ENCODE peak calls at places on chromosomes 2 and 18, in six cellular contexts. U is NCI-H1092 treated with DMSO at 0.1 percent for 48 hours, B is activated T-cell treated with anti-CD3 and anti-CD28 coated beads for 1 hour, F is GM12891, V is omental fat pad, G is cardiac muscle cell. K is an unnamed sample.

GRCh38 chr2:222703091-222703490 is 31.6 kb downstream of the MOGAT1 start:
- DNase-seq in B (no peak), U (no peak), G (no peak), V (no peak), F (no peak), K (no peak)

GRCh38 chr2:136114392-136114791 is 3.6 kb downstream of the CXCR4 start:
- DNase-seq in G (peak; percentile 3), B (no peak), F (no peak), V (no peak), U (no peak), K (no peak)

GRCh38 chr18:55314615-55315237 is 273.3 kb downstream of the TCF4 start:
- DNase-seq in B (no peak), G (no peak), F (no peak), U (peak; percentile 89), V (no peak), K (peak; percentile 96)

GRCh38 chr2:24682357-24682756 is 110.8 kb downstream of the PTRHD1 start:
- DNase-seq in F (no peak), B (no peak), G (peak; percentile 11), U (no peak), V (no peak), K (no peak)

GRCh38 chr18:5395860-5396448 is 100.4 kb upstream of the ZBTB14 start:
- DNase-seq in U (no peak), V (no peak), B (no peak), G (no peak), F (no peak), K (no peak)

GRCh38 chr2:27133195-27133875 is 1.1 kb downstream of the PREB start:
- DNase-seq in B (no peak), F (no peak), V (no peak), U (no peak), G (no peak), K (no peak)

GRCh38 chr2:234341332-234341985 is 155.4 kb downstream of the ARL4C start:
- DNase-seq in F (no peak), G (no peak), V (no peak), B (no peak), U (no peak), K (no peak)

GRCh38 chr2:160891353-160891740 is 268.9 kb upstream of the TANK start:
- DNase-seq in F (no peak), B (no peak), U (no peak), V (no peak), G (no peak), K (no peak)

GRCh38 chr18:12253517-12254136 is 534 bp upstream of the CIDEA start:
- DNase-seq in G (no peak), F (no peak), U (no peak), B (no peak), V (no peak), K (peak; percentile 13)

GRCh38 chr2:237411683-237412349 is 2.1 kb downstream of the COL6A3 start:
- DNase-seq in V (no peak), U (no peak), B (no peak), F (no peak), G (peak; percentile 63), K (no peak)

GRCh38 chr2:155256803-155257202 is 558.3 kb downstream of the KCNJ3 start:
- DNase-seq in V (no peak), G (no peak), B (no peak), U (no peak), F (no peak), K (no peak)

GRCh38 chr2:77521931-77522470 is at the start of gene LRRTM4:
- DNase-seq in V (no peak), B (no peak), F (no peak), G (no peak), U (peak; percentile 30), K (no peak)

GRCh38 chr18:12461326-12461725 is 53.6 kb downstream of the PRELID3A start:
- DNase-seq in F (no peak), B (no peak), U (no peak), V (no peak), G (no peak), K (no peak)

GRCh38 chr2:217753460-217754200 is 249.2 kb downstream of the TNS1 start:
- DNase-seq in G (no peak), B (no peak), F (no peak), U (no peak), V (no peak), K (no peak)

GRCh38 chr2:10537522-10538195 is 89.5 kb upstream of the ODC1 start:
- DNase-seq in G (no peak), B (no peak), F (no peak), V (no peak), U (no peak), K (peak; percentile 50)

GRCh38 chr2:177264209-177264538 is 353 bp downstream of the NFE2L2 start:
- DNase-seq in G (no peak), F (no peak), B (no peak), U (no peak), V (no peak), K (no peak)

GRCh38 chr2:219782999-219783398 is 155.6 kb downstream of the SLC4A3 start:
- DNase-seq in U (no peak), G (no peak), B (no peak), V (no peak), F (no peak), K (no peak)

GRCh38 chr2:3108710-3109702 is 268.6 kb downstream of the EIPR1 start:
- DNase-seq in G (no peak), F (no peak), U (no peak), V (no peak), B (no peak), K (no peak)

GRCh38 chr2:133063792-133064191 is 393.8 kb upstream of the LYPD1 start:
- DNase-seq in V (no peak), U (no peak), G (peak; percentile 43), B (no peak), F (no peak), K (no peak)

GRCh38 chr2:132415256-132416079 is 1.1 kb upstream of the GPR39 start:
- DNase-seq in F (no peak), V (no peak), U (peak; percentile 60), G (peak; percentile 20), B (no peak), K (peak; percentile 41)

GRCh38 chr2:9806298-9806610 is 37.0 kb upstream of the TAF1B start:
- DNase-seq in G (no peak), B (no peak), F (no peak), V (no peak), U (no peak), K (no peak)

GRCh38 chr2:75500633-75501032 is 60.1 kb downstream of the EVA1A start:
- DNase-seq in B (no peak), U (peak; percentile 45), F (no peak), V (no peak), G (no peak), K (no peak)

GRCh38 chr2:95350320-95351079 is 52.0 kb upstream of the FAHD2A start:
- DNase-seq in V (no peak), B (no peak), F (no peak), U (no peak), G (no peak), K (no peak)

GRCh38 chr2:237290249-237290648 is 123.7 kb downstream of the COL6A3 start:
- DNase-seq in F (no peak), G (peak; percentile 92), V (peak; percentile 49), B (no peak), U (peak; percentile 6), K (no peak)

GRCh38 chr2:230269715-230270114 is 44.2 kb downstream of the SP140 start:
- DNase-seq in V (no peak), F (no peak), B (no peak), U (no peak), G (no peak), K (no peak)

GRCh38 chr2:122191331-122191730 is 435.9 kb downstream of the TSN start:
- DNase-seq in F (no peak), G (peak; percentile 83), U (peak; percentile 1), B (no peak), V (no peak), K (peak; percentile 15)

GRCh38 chr2:120481446-120482194 is 135.7 kb downstream of the INHBB start:
- DNase-seq in U (no peak), V (no peak), G (no peak), B (no peak), F (no peak), K (no peak)

K was measured in NCI-H2171 treated with DMSO at 0.1 percent for 48 hours.